ENCODE peak calls at places on chromosomes 13 and 19, in seven cellular contexts. T is PC-9, R is AG09319, A is BE2C, O is astrocyte of the spinal cord, Z is GM10248, N is AG10803. U is an unnamed sample.

GRCh38 chr13:34719060-34719875 is 222.8 kb upstream of the NBEA start:
- DNase-seq in T (no peak), R (no peak), A (no peak), O (no peak), Z (no peak), N (no peak), U (no peak)

GRCh38 chr19:52566588-52566987 is 3.5 kb upstream of the ZNF701 start:
- DNase-seq in T (peak; percentile 77), R (no peak), A (no peak), O (peak; percentile 9), Z (no peak), N (peak; percentile 10), U (peak; percentile 4)

GRCh38 chr19:18274776-18275356 is 614 bp upstream of the IQCN start:
- DNase-seq in T (peak; percentile 77), R (peak; percentile 73), A (peak; percentile 53), O (peak; percentile 91), Z (no peak), N (peak; percentile 88), U (no peak)

GRCh38 chr19:55305983-55306562 is 19.1 kb downstream of the TMEM150B start:
- DNase-seq in T (no peak), R (no peak), A (no peak), O (no peak), Z (no peak), N (no peak), U (no peak)

GRCh38 chr13:112636401-112636975 is 48.5 kb upstream of the TUBGCP3 start:
- DNase-seq in T (no peak), R (no peak), A (no peak), O (no peak), Z (no peak), N (no peak), U (no peak)

GRCh38 chr13:67134322-67135129 is 95.6 kb downstream of the PCDH9 start:
- DNase-seq in T (no peak), R (no peak), A (no peak), O (peak; percentile 58), Z (no peak), N (no peak), U (no peak)

GRCh38 chr19:5060591-5061339 is 91.9 kb downstream of the KDM4B start:
- DNase-seq in T (no peak), R (no peak), A (no peak), O (no peak), Z (no peak), N (peak; percentile 50), U (no peak)

GRCh38 chr13:93558637-93559036 is 332.0 kb downstream of the GPC6 start:
- DNase-seq in T (no peak), R (no peak), A (no peak), O (peak; percentile 10), Z (no peak), N (no peak), U (no peak)

GRCh38 chr19:22326219-22326618 is 40.0 kb downstream of the ZNF729 start:
- DNase-seq in T (no peak), R (no peak), A (no peak), O (no peak), Z (no peak), N (no peak), U (no peak)

GRCh38 chr13:107867701-107868661 is 347.4 kb downstream of the LIG4 start:
- DNase-seq in T (no peak), R (no peak), A (peak; percentile 91), O (peak; percentile 52), Z (no peak), N (no peak), U (no peak)

GRCh38 chr19:57351867-57352266 is 796 bp downstream of the ZNF304 start:
- DNase-seq in T (no peak), R (no peak), A (no peak), O (no peak), Z (no peak), N (peak; percentile 8), U (no peak)

GRCh38 chr13:31322025-31322424 is 122.2 kb downstream of the B3GLCT start:
- DNase-seq in T (no peak), R (peak; percentile 11), A (peak; percentile 59), O (no peak), Z (no peak), N (peak; percentile 29), U (no peak)

GRCh38 chr13:111558700-111559088 is 238.3 kb downstream of the TEX29 start:
- DNase-seq in T (no peak), R (no peak), A (no peak), O (no peak), Z (no peak), N (no peak), U (no peak)

DNA sequence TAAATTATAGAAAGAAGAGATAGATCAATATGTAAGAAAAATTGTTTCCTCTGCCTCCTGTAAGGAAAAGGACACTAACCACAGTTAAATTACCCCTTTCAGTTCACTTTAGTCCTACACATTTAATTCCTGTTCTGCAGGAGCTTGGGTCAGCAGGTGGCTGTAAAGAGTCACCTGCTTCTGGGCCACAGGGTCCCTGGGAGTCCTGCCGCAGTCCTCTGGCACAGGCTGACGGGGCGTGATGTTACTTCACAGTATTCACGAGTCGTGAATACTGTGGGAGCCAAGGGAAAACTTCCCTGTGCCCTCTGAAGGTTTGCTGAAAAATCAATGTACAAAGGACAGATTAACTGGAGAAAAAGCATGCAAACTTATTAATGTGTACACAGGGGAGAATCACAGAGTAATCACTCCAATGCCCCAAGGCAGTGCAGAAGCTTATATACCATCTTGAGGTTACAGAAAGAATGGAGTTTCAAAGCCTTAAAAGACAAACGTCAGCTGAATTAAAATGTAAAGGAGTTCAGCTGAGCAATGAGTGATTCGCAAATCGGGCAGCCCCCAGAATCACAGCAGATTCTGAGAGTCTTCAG is 125.8 kb upstream of the TMTC4 start:
- DNase-seq in T (no peak), R (no peak), A (no peak), O (no peak), Z (no peak), N (no peak), U (no peak)
- TF ChIP-seq CTCF in T (no peak), R (no peak), A (no peak), O (no peak), Z (no peak), N (no peak), U (no peak)

GRCh38 chr19:28217064-28217463 is 995.9 kb downstream of the UQCRFS1 start:
- DNase-seq in T (no peak), R (no peak), A (no peak), O (no peak), Z (no peak), N (no peak), U (no peak)
- TF ChIP-seq CTCF in T (no peak), R (no peak), A (no peak), O (no peak), Z (peak; percentile 18), N (no peak), U (no peak)

GRCh38 chr13:39655569-39656324 is at the start of gene COG6:
- DNase-seq in T (peak; percentile 78), R (peak; percentile 61), A (peak; percentile 92), O (peak; percentile 87), Z (peak; percentile 92), N (peak; percentile 60), U (peak; percentile 68)
- TF ChIP-seq CTCF in T (no peak), R (no peak), A (no peak), O (no peak), Z (no peak), N (no peak), U (no peak)

DNA sequence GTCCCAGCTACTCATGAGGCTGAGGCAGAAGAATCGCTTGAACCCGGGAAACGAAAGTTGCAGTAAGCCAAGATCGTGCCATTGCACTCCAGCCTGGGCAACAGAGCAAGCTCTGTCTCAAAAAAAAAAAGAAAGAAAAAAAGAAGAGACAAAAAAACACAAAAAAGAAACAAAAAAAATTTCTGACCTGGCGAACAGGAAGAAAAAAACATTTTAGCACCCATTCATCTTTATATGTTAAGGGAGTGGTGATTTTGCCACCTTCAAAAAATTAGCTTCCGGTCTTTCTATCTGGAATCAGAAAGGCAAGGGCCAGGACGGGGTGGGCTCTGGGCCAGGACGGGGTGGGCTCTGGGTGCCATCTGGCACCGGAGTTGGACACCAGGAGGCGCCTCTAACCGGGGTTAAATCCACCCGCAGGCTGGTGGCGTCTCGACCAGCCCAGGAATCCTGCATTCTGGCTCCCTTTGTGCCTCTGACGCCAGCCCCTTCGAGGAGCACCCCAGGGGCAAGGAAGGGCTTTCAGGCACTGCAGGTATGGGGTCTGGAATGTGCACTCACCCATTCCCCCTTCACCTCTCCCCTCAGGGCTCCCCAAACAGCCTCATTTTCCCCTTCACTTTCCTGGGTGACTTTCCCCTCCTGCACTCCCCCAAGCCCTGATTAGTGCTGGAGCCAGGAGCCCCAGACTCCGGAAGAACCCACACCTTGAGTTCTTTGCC is 10.4 kb upstream of the ZSWIM4 start:
- DNase-seq in T (peak; percentile 55), R (no peak), A (peak; percentile 89), O (peak; percentile 63), Z (peak; percentile 68), N (peak; percentile 77), U (no peak)
- TF ChIP-seq CTCF in T (peak; percentile 86), R (peak; percentile 69), A (peak; percentile 77), O (peak; percentile 73), Z (peak; percentile 57), N (peak; percentile 69), U (peak; percentile 72)

GRCh38 chr13:96963786-96964475 is 30.3 kb downstream of the OXGR1 start:
- DNase-seq in T (peak; percentile 64), R (no peak), A (no peak), O (no peak), Z (no peak), N (no peak), U (no peak)
- TF ChIP-seq CTCF in T (no peak), R (no peak), A (peak; percentile 55), O (no peak), Z (no peak), N (no peak), U (no peak)

GRCh38 chr19:34241513-34242337 is 12.6 kb upstream of the GARRE1 start:
- DNase-seq in T (peak; percentile 78), R (no peak), A (peak; percentile 37), O (no peak), Z (no peak), N (no peak), U (no peak)
- TF ChIP-seq CTCF in T (peak; percentile 54), R (no peak), A (peak; percentile 34), O (peak; percentile 52), Z (peak; percentile 15), N (peak; percentile 13), U (peak; percentile 38)

DNA sequence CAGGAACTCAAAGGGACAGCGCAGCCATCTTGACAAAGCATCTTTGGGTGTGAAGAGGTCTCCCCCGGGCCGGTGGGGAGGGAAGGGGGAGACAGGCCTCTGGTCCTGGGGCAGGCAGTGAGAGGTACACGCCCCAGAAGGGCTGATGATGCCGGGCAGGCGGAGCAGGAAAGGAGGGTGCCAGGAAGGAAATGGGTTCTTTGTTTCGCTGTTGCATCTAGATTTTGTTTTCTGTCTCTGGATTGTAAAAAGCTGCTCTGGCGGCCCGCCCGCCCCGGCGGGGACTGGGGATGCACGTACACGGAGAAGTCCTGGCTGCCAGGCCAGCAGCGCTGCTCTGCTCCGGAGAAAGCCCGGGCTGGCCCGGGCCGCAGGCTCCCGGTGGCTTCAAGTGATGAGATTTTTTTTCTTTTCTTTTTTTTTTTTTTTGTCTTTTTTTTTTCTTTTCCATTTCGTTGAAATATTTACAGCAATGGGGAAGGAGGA is 13.2 kb upstream of the ASF1B start:
- DNase-seq in T (no peak), R (no peak), A (peak; percentile 55), O (peak; percentile 19), Z (peak; percentile 55), N (peak; percentile 67), U (no peak)
- TF ChIP-seq CTCF in T (no peak), R (no peak), A (no peak), O (no peak), Z (no peak), N (no peak), U (no peak)

U was measured in AG04450.